ENCODE peak calls at places on chromosomes 6 and 20, in seven cellular contexts. Y is OCI-LY7; S is stomach; B is small intestine; E is heart left ventricle; M is effector memory CD4-positive, alpha-beta T cell; N is heart right ventricle. P is an unnamed sample.

GRCh38 chr6:144675231-144675861 is 390.2 kb downstream of the UTRN start:
- DNase-seq in Y (no peak), S (no peak), B (peak; percentile 52), E (no peak), M (no peak), N (no peak), P (peak; percentile 61)

GRCh38 chr6:4511626-4512010 is 264.6 kb upstream of the CDYL start:
- DNase-seq in Y (no peak), S (no peak), B (no peak), E (peak; percentile 25), M (no peak), N (no peak), P (no peak)

GRCh38 chr6:3159805-3160781 is 2.7 kb upstream of the TUBB2A start:
- DNase-seq in Y (peak; percentile 51), S (peak; percentile 87), B (peak; percentile 99), E (peak; percentile 21), M (peak; percentile 61), N (no peak), P (peak; percentile 77)

GRCh38 chr6:70538364-70538763 is 28.4 kb upstream of the SDHAF4 start:
- DNase-seq in Y (no peak), S (no peak), B (no peak), E (no peak), M (no peak), N (no peak), P (no peak)

GRCh38 chr6:2684059-2684749 is 66.5 kb downstream of the MYLK4 start:
- DNase-seq in Y (no peak), S (no peak), B (no peak), E (no peak), M (no peak), N (no peak), P (no peak)

GRCh38 chr6:170045981-170046667 is 244.8 kb downstream of the DLL1 start:
- DNase-seq in Y (no peak), S (no peak), B (no peak), E (no peak), M (no peak), N (no peak), P (peak; percentile 41)

GRCh38 chr6:9388596-9388995 is 953.3 kb upstream of the SLC35B3 start:
- DNase-seq in Y (no peak), S (no peak), B (no peak), E (no peak), M (no peak), N (no peak), P (no peak)

GRCh38 chr6:106070626-106071025 is 15.5 kb upstream of the PRDM1 start:
- DNase-seq in Y (no peak), S (no peak), B (no peak), E (no peak), M (no peak), N (no peak), P (no peak)

GRCh38 chr6:110720066-110720465 is 95.2 kb downstream of the CDK19 start:
- DNase-seq in Y (no peak), S (no peak), B (no peak), E (no peak), M (no peak), N (no peak), P (no peak)

GRCh38 chr6:90000864-90001731 is 106.8 kb downstream of the GJA10 start:
- DNase-seq in Y (no peak), S (no peak), B (peak; percentile 27), E (no peak), M (no peak), N (no peak), P (no peak)

GRCh38 chr20:45835230-45836224 is 1.9 kb downstream of the SNX21 start:
- DNase-seq in Y (no peak), S (no peak), B (no peak), E (no peak), M (no peak), N (peak; percentile 59), P (peak; percentile 86)

GRCh38 chr6:157265630-157266029 is 57.7 kb downstream of the TMEM242 start:
- DNase-seq in Y (no peak), S (no peak), B (no peak), E (no peak), M (no peak), N (no peak), P (peak; percentile 35)

GRCh38 chr20:62508641-62509051 is 32.9 kb upstream of the GATA5 start:
- DNase-seq in Y (no peak), S (no peak), B (peak; percentile 17), E (no peak), M (no peak), N (peak; percentile 8), P (no peak)

GRCh38 chr6:73704798-73705197 is 8.8 kb downstream of the CD109 start:
- DNase-seq in Y (no peak), S (no peak), B (no peak), E (no peak), M (no peak), N (no peak), P (no peak)

GRCh38 chr20:50172347-50173013 is 18.1 kb upstream of the CEBPB start:
- DNase-seq in Y (no peak), S (peak; percentile 88), B (peak; percentile 78), E (peak; percentile 92), M (no peak), N (peak; percentile 93), P (peak; percentile 91)

GRCh38 chr6:87756858-87757257 is 54.8 kb upstream of the AKIRIN2 start:
- DNase-seq in Y (peak; percentile 94), S (no peak), B (peak; percentile 21), E (no peak), M (no peak), N (no peak), P (no peak)

GRCh38 chr6:41739041-41739440 is 3.6 kb upstream of the TFEB start:
- DNase-seq in Y (no peak), S (peak; percentile 43), B (no peak), E (no peak), M (no peak), N (no peak), P (peak; percentile 3)

GRCh38 chr6:169231790-169232506 is 21.7 kb downstream of the THBS2 start:
- DNase-seq in Y (no peak), S (peak; percentile 16), B (no peak), E (no peak), M (no peak), N (no peak), P (no peak)

GRCh38 chr20:62837790-62838458 is 21.1 kb downstream of the COL9A3 start:
- DNase-seq in Y (no peak), S (peak; percentile 81), B (peak; percentile 97), E (no peak), M (no peak), N (peak; percentile 17), P (peak; percentile 67)

GRCh38 chr6:43284986-43285385 is 13.1 kb upstream of the SLC22A7 start:
- DNase-seq in Y (no peak), S (no peak), B (no peak), E (no peak), M (no peak), N (no peak), P (no peak)

GRCh38 chr6:104126621-104127020 is 733.1 kb downstream of the HACE1 start:
- DNase-seq in Y (no peak), S (no peak), B (no peak), E (no peak), M (no peak), N (no peak), P (no peak)

GRCh38 chr6:34560366-34561226 is 4.5 kb upstream of the SPDEF start:
- DNase-seq in Y (no peak), S (peak; percentile 66), B (no peak), E (no peak), M (no peak), N (no peak), P (no peak)

GRCh38 chr6:158655569-158656450 is 6.0 kb downstream of the SYTL3 start:
- DNase-seq in Y (no peak), S (no peak), B (no peak), E (no peak), M (no peak), N (no peak), P (no peak)

GRCh38 chr20:50390685-50391443 is 119.3 kb upstream of the PTPN1 start:
- DNase-seq in Y (no peak), S (peak; percentile 79), B (no peak), E (no peak), M (no peak), N (no peak), P (peak; percentile 64)

GRCh38 chr20:22341508-22341907 is 242.9 kb downstream of the FOXA2 start:
- DNase-seq in Y (no peak), S (no peak), B (no peak), E (no peak), M (no peak), N (no peak), P (no peak)

GRCh38 chr6:5833120-5833519 is 173.6 kb downstream of the NRN1 start:
- DNase-seq in Y (no peak), S (no peak), B (no peak), E (no peak), M (no peak), N (no peak), P (no peak)
- H3K4me3 ChIP-seq in Y (no peak overlapping the region), S (no peak overlapping the region), B (no peak overlapping the region), E (no peak overlapping the region), M (no peak overlapping the region), N (no peak overlapping the region), P (no peak overlapping the region)

GRCh38 chr20:56676679-56677078 is 47.6 kb downstream of the TFAP2C start:
- DNase-seq in Y (no peak), S (no peak), B (no peak), E (no peak), M (no peak), N (no peak), P (no peak)
- H3K27ac ChIP-seq in Y (no peak overlapping the region), S (no peak overlapping the region), B (no peak overlapping the region), E (no peak overlapping the region), M (no peak overlapping the region), N (no peak overlapping the region), P (no peak overlapping the region)

DNA sequence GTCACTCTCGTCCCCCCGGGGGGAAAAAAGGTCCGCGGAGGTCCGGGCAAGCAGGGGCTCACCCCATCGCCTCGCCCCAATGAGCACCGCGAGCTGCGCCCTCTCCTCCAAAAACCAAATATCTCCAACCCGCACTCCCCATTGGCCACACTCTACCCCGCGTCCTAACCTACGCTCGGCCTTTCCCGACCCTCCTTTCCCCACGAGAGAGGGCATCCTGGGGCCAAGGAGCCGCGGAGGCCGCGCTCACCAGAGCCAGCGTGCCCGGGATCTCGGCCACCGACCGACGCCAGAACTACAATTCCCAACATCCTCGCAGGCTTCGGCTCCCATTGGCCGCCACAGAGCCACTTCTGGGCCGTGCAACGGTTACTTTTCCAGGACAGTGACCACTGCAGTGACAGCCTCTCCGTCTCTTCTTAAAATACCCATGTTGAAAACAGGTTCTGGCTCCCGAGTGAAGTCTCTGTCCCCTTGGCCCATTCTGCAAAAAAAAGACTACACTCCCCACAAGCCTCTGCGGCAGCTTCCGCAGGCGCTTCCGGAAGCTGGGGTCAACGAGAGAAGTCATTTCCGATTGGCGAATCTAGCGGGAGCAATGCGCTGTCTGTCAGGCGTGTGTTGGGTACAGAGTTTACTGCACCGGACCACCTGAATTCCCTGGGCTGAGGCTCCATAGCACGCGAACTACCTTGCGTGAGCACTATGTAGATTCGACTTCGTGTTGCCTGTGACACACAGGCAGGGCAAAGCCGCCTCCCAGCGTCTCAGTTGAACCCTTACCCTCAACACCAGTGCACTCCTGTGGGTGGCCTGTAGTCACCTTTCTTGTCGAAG is at the start of gene ZNF343:
- DNase-seq in Y (peak; percentile 88), S (peak; percentile 79), B (peak; percentile 92), E (peak; percentile 83), M (peak; percentile 46), N (peak; percentile 74), P (peak; percentile 87)
- H3K4me3 ChIP-seq in Y (peak within 1 kb of the TSS; percentile 87), S (peak within 1 kb of the TSS; percentile 72), B (peak within 1 kb of the TSS; percentile 67), E (peak within 1 kb of the TSS; percentile 65), M (peak within 1 kb of the TSS; percentile 74), N (peak within 1 kb of the TSS; percentile 94), P (peak within 1 kb of the TSS; percentile 79)

DNA sequence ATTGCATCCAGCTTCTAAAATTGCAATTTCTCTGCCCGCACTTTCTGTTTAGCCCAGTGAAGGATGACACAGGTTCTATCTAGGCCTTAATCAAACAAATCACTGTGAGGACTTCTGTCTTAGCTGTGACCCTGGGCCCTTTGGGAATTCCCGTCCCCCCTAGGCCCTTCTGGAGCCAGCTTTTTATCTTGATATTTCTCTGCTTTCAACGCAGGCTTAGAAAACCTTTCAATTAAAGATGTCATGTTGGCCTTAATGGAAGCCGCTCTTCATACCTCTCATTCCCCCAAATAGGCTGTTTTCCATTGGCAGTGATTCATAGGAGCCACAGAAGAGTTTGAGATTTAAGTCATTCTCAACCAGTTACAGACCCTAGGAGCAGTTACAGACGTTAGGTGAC is 74.7 kb upstream of the FLRT3 start:
- DNase-seq in Y (no peak), S (no peak), B (no peak), E (no peak), M (no peak), N (no peak), P (no peak)
- H3K27ac ChIP-seq in Y (no peak overlapping the region), S (no peak overlapping the region), B (no peak overlapping the region), E (no peak overlapping the region), M (no peak overlapping the region), N (no peak overlapping the region), P (no peak overlapping the region)

P was measured in aorta.